ENCODE peak calls at places on chromosomes 16 and 17, in ten cellular contexts. P, J, V, R, H, Y, G, E, M and X are unnamed samples.

GRCh38 chr17:39110435-39111136 is 40.9 kb downstream of the PLXDC1 start:
- DNase-seq in J (no peak), R (no peak), E (no peak), Y (no peak), M (no peak), V (no peak), P (no peak), H (peak; percentile 76), G (no peak), X (no peak)

GRCh38 chr17:57730026-57730701 is 14.9 kb downstream of the CCDC182 start:
- DNase-seq in V (no peak), R (no peak), J (no peak), E (no peak), M (no peak), G (no peak), P (no peak), Y (no peak), H (no peak), X (no peak)

GRCh38 chr17:40726919-40727318 is 23.4 kb upstream of the KRT24 start:
- DNase-seq in E (no peak), P (no peak), G (no peak), H (no peak), R (no peak), M (no peak), J (no peak), V (no peak), Y (peak; percentile 20), X (no peak)

GRCh38 chr17:6910987-6911603 is 79.6 kb upstream of the TEKT1 start:
- DNase-seq in M (peak; percentile 69), J (no peak), V (no peak), P (no peak), Y (peak; percentile 60), H (no peak), R (no peak), G (no peak), E (no peak), X (no peak)

GRCh38 chr17:79435962-79436361 is 174.9 kb downstream of the RBFOX3 start:
- DNase-seq in J (no peak), M (no peak), R (no peak), H (no peak), V (no peak), Y (peak; percentile 41), P (no peak), E (no peak), G (no peak), X (no peak)

GRCh38 chr16:80707686-80708085 is 96.7 kb downstream of the CDYL2 start:
- DNase-seq in V (no peak), E (no peak), P (no peak), J (no peak), Y (no peak), G (no peak), H (no peak), M (no peak), R (no peak), X (no peak)

GRCh38 chr16:65547799-65548446 is 426.1 kb upstream of the CDH11 start:
- DNase-seq in Y (no peak), P (no peak), H (no peak), V (no peak), R (no peak), J (no peak), M (peak; percentile 26), G (no peak), E (no peak), X (no peak)

GRCh38 chr16:4345439-4346204 is 5.5 kb downstream of the PAM16 start:
- DNase-seq in G (no peak), Y (no peak), R (no peak), H (no peak), J (no peak), V (no peak), P (no peak), M (no peak), E (no peak), X (no peak)

GRCh38 chr17:62653002-62653830 is 25.7 kb downstream of the MRC2 start:
- DNase-seq in R (peak; percentile 86), E (peak; percentile 68), V (peak; percentile 44), H (peak; percentile 69), M (peak; percentile 60), Y (peak; percentile 69), J (peak; percentile 81), G (peak; percentile 74), P (peak; percentile 75), X (peak; percentile 86)

GRCh38 chr17:49285716-49286115 is 55.1 kb upstream of the PHOSPHO1 start:
- DNase-seq in G (no peak), R (no peak), Y (no peak), P (no peak), M (no peak), H (no peak), E (no peak), V (no peak), J (no peak), X (no peak)

GRCh38 chr17:3043737-3044365 is 19.6 kb downstream of the OR1D5 start:
- DNase-seq in P (no peak), M (no peak), G (no peak), E (no peak), J (no peak), R (no peak), V (peak; percentile 63), H (no peak), Y (peak; percentile 50), X (no peak)
- TF ChIP-seq CTCF in P (peak; percentile 15), M (no peak), G (no peak), E (no peak), J (no peak), R (peak; percentile 21), V (no peak), H (no peak), Y (no peak), X (no peak)

GRCh38 chr17:28230011-28230410 is 89.0 kb upstream of the TMEM97 start:
- DNase-seq in Y (no peak), M (no peak), E (no peak), G (no peak), P (no peak), J (no peak), H (peak; percentile 79), V (peak; percentile 48), R (no peak), X (no peak)

GRCh38 chr17:28226563-28226962 is 92.4 kb upstream of the TMEM97 start:
- DNase-seq in R (no peak), V (peak; percentile 37), H (peak; percentile 47), J (no peak), E (no peak), P (no peak), Y (no peak), G (no peak), M (no peak), X (no peak)

GRCh38 chr17:28227278-28228108 is 91.5 kb upstream of the TMEM97 start:
- DNase-seq in E (peak; percentile 84), J (no peak), P (peak; percentile 24), G (no peak), M (peak; percentile 93), H (peak; percentile 95), Y (peak; percentile 93), R (no peak), V (peak; percentile 95), X (peak; percentile 67)

GRCh38 chr17:28228109-28228840 is 90.7 kb upstream of the TMEM97 start:
- DNase-seq in J (no peak), R (no peak), G (no peak), M (no peak), H (no peak), E (no peak), P (no peak), Y (peak; percentile 55), V (peak; percentile 16), X (no peak)

DNA sequence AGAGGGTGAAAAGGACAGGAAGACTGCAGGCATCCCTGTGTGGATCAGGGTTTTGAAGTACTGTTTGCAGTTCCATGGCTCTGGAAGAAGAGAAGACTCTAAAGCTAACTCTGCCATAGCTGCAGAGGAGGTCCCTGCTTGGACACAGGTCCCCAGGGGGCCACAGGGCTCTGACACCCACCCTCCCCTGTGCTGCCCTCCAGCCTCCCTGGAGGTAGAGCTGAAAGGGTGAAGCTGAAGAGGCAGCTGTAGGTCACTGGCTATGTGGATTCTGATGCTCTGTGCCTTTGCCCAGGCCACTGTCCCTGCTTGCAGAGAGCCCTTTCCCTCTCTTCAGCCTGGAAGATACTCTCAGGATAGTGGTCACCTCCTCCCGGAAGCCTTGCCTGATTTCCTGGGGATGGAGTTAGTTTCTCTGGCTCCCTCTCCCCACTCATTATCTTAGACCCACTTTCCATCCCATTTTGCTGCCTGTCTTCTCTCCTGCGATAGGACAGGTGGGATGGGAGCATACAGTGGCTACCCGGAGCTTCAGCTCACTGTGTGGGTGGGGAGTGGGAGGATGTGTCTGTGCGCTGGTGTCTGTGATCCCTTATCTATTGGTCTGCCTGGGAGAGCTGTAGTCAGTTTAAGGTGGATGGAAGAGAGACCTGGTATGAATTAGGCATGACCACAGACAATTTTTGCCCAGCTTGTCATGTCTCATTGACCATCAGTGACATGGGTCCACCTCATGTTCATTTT is 89.8 kb upstream of the TMEM97 start:
- DNase-seq in R (no peak), M (no peak), E (no peak), J (no peak), H (no peak), G (no peak), V (peak; percentile 12), Y (no peak), P (no peak), X (no peak)
- H3K4me3 ChIP-seq in R (no peak overlapping the region), M (no peak overlapping the region), E (no peak overlapping the region), J (no peak overlapping the region), H (no peak overlapping the region), G (no peak overlapping the region), V (no peak overlapping the region), Y (no peak overlapping the region), P (no peak overlapping the region), X (no peak overlapping the region)

DNA sequence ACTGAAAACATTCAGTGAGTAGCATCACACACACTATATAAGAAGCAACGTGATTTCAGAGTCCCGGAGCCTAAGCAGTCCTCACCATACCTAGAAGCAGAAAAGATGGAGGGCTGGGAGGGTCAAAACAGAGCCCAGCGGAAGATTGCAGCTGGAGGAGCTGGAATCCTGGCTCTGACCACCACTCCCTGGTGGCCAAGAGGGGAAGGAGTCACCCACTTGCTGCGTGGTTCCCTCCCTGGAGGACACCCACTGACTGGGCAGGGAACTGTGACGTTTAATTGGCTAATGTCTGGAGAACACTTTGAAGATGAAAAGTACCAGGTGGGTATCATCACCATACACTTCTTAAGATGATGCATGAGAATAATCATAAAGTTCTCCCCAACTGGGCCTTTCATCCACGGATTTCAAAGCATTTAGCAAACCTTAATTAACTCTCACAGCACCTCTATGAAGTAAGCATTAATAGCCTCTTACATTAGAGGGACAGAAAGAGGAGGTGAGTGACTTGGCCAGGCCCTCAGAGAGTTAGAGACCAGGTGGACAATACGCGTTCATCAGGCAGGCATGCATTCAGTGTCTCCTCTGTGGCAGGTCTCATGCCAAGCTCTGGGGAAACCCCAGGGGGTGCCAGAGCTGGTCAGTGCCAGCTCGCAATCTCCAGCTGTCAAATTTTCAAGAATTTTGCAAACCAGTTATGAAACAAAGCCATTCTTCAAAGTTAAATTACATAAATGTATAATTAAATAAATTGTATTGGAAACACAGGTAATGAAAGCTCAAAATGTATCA is 137.9 kb downstream of the AXIN2 start:
- DNase-seq in M (no peak), V (no peak), E (no peak), P (no peak), H (no peak), Y (no peak), J (no peak), G (no peak), R (no peak), X (no peak)
- TF ChIP-seq CTCF in M (no peak), V (no peak), E (no peak), P (no peak), H (no peak), Y (no peak), J (no peak), G (no peak), R (no peak), X (no peak)

DNA sequence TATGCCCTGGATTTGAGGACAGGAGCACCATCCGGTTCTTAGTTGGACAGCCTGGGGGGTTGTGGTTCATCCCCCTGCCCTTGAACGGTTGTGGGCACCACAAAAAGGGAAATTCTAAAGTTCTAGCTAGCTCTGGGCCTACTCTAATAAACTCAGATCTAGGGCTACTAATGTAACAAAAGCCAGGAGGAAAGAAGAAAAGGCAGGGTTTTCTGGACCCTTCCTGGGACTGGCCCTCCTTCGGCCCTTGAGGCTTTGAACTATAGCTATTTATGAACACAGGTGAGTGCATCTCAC is 15.1 kb downstream of the ETV4 start:
- DNase-seq in H (no peak), M (no peak), E (no peak), J (no peak), V (no peak), R (no peak), P (no peak), G (no peak), Y (no peak), X (no peak)
- H3K4me3 ChIP-seq in H (no peak overlapping the region), M (no peak overlapping the region), E (no peak overlapping the region), J (no peak overlapping the region), V (no peak overlapping the region), R (peak overlapping the region; percentile 16), P (peak overlapping the region; percentile 44), G (no peak overlapping the region), Y (no peak overlapping the region), X (peak overlapping the region; percentile 47)